ENCODE peak calls at places on chromosomes 12 and 14, in seven cellular contexts. I, Z, G, J, C, Y and X are unnamed samples.

GRCh38 chr14:94322648-94323570 is at the start of gene SERPINA6:
- DNase-seq in I (peak; percentile 64), Z (no peak), G (no peak), J (no peak), C (no peak), Y (no peak), X (peak; percentile 29)

GRCh38 chr14:34629657-34630529 is at the start of gene SNX6:
- DNase-seq in I (peak; percentile 91), Z (peak; percentile 78), G (peak; percentile 91), J (peak; percentile 35), C (peak; percentile 63), Y (peak; percentile 79), X (peak; percentile 99)

GRCh38 chr12:132466241-132467188 is 23.4 kb upstream of the FBRSL1 start:
- DNase-seq in I (no peak), Z (no peak), G (no peak), J (no peak), C (no peak), Y (no peak), X (no peak)

GRCh38 chr12:118773956-118774723 is 207.2 kb upstream of the SRRM4 start:
- DNase-seq in I (no peak), Z (peak; percentile 99), G (peak; percentile 99), J (no peak), C (no peak), Y (no peak), X (peak; percentile 81)

GRCh38 chr14:92254786-92255185 is 68.2 kb upstream of the SLC24A4 start:
- DNase-seq in I (peak; percentile 73), Z (peak; percentile 80), G (peak; percentile 72), J (no peak), C (no peak), Y (no peak), X (no peak)

GRCh38 chr12:69897744-69898143 is 72.7 kb downstream of the MYRFL start:
- DNase-seq in I (peak; percentile 86), Z (peak; percentile 51), G (no peak), J (no peak), C (peak; percentile 71), Y (peak; percentile 64), X (no peak)

GRCh38 chr12:78703820-78704525 is 160.6 kb upstream of the SYT1 start:
- DNase-seq in I (peak; percentile 90), Z (no peak), G (no peak), J (peak; percentile 22), C (no peak), Y (peak; percentile 92), X (no peak)

GRCh38 chr14:34361504-34362011 is 100.5 kb downstream of the SPTSSA start:
- DNase-seq in I (peak; percentile 70), Z (no peak), G (no peak), J (no peak), C (no peak), Y (peak; percentile 74), X (no peak)

DNA sequence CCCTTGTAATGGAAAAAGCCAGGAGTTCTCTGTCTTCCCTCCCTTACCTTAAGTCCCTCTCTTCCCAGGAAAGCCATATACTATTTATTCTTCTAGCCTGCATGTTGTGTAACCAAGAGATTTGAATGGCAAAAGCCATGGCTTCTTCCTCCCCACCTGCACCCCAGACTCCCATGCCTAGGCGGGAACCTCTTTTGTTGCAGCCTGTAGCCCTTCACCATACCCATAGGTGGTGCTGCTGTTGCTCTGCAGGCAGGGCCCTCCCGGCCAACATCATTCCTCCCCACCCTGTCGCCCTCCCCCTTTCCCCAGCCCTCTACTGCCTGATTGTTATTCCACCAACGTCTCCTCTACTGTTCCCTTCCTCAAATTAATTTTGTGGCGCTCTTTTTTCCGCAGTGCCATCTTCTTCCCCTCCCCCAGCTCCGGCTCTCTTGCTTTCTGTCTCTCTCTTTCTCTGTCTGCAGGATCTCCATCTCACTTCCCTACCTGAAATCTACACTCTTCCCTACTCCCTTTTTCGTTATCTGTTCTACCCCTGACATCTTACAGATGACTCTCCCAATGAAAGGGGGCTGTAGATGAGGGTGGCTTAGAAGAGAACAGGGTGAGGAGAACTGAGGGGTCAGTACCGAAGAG is 13.8 kb downstream of the NGDN start:
- DNase-seq in I (peak; percentile 43), Z (peak; percentile 93), G (peak; percentile 87), J (no peak), C (no peak), Y (peak; percentile 15), X (peak; percentile 81)
- TF ChIP-seq EZH2phosphoT487 in I (no peak), Z (no peak), G (no peak), J (no peak), C (no peak), Y (no peak), X (no peak)

GRCh38 chr12:48005750-48006021 is 1.4 kb upstream of the COL2A1 start:
- DNase-seq in I (no peak), Z (no peak), G (no peak), J (no peak), C (no peak), Y (no peak), X (no peak)

GRCh38 chr12:48003226-48004038 is 844 bp downstream of the COL2A1 start:
- DNase-seq in I (peak; percentile 12), Z (peak; percentile 64), G (peak; percentile 72), J (no peak), C (no peak), Y (peak; percentile 4), X (no peak)

GRCh38 chr12:48007206-48007605 is 2.9 kb upstream of the COL2A1 start:
- DNase-seq in I (no peak), Z (no peak), G (no peak), J (no peak), C (no peak), Y (no peak), X (no peak)

GRCh38 chr12:48004039-48004940 is at the start of gene COL2A1:
- DNase-seq in I (peak; percentile 60), Z (peak; percentile 81), G (peak; percentile 92), J (no peak), C (no peak), Y (peak; percentile 27), X (peak; percentile 75)

GRCh38 chr12:48004941-48005749 is 869 bp upstream of the COL2A1 start:
- DNase-seq in I (no peak), Z (peak; percentile 70), G (peak; percentile 65), J (no peak), C (no peak), Y (no peak), X (no peak)
- TF ChIP-seq EZH2phosphoT487 in I (no peak), Z (peak; percentile 19), G (peak; percentile 12), J (no peak), C (no peak), Y (no peak), X (no peak)

DNA sequence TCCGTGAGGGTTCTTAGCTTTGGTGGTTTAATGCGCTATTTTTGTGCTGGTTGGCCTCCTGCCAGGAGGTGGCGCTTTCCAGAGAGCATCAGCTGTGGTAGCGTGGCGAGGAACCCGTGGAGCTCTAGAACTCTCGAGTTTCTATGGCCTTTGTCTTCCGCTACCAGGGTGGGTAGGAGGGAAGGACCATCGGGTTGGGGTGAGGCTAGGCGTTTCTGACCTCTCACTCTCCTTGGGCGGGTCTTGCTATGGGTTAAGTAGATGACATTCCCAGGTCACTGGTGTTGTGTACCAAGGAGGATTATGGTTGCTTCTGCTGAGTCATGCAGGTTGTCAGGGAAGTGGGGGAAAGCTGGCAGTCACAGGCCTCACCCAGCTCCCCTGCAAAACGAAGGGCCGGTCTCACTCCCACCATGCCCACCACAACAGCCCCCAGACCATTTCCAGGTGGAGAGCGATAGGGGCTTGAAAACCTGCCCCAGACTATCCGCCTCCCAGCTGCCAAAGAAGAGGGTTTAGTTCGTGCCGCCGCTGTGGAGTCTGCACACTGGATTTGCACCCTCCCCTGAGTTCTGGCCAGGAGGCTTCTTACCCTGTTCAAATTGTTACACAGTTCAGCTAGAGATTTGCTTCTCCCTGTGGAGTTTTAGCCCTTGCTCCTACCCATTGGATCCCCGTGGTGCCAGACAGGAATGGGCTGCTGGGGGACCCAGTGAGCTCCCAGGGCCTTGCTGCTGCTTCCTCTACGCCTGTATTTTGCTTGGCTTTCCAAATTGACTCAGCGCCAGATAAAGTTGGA is 21.9 kb downstream of the RNFT2 start:
- DNase-seq in I (no peak), Z (peak; percentile 80), G (no peak), J (peak; percentile 53), C (no peak), Y (no peak), X (no peak)
- TF ChIP-seq EZH2phosphoT487 in I (no peak), Z (no peak), G (no peak), J (no peak), C (no peak), Y (no peak), X (no peak)

GRCh38 chr14:64704743-64705405 is 650 bp downstream of the PLEKHG3 start:
- DNase-seq in I (peak; percentile 55), Z (no peak), G (peak; percentile 47), J (no peak), C (no peak), Y (no peak), X (peak; percentile 79)
- TF ChIP-seq EZH2phosphoT487 in I (no peak), Z (no peak), G (no peak), J (no peak), C (no peak), Y (no peak), X (no peak)

GRCh38 chr12:24815087-24815423 is 133.8 kb downstream of the BCAT1 start:
- DNase-seq in I (no peak), Z (no peak), G (no peak), J (no peak), C (no peak), Y (no peak), X (no peak)
- TF ChIP-seq EZH2phosphoT487 in I (no peak), Z (no peak), G (no peak), J (no peak), C (no peak), Y (no peak), X (no peak)

DNA sequence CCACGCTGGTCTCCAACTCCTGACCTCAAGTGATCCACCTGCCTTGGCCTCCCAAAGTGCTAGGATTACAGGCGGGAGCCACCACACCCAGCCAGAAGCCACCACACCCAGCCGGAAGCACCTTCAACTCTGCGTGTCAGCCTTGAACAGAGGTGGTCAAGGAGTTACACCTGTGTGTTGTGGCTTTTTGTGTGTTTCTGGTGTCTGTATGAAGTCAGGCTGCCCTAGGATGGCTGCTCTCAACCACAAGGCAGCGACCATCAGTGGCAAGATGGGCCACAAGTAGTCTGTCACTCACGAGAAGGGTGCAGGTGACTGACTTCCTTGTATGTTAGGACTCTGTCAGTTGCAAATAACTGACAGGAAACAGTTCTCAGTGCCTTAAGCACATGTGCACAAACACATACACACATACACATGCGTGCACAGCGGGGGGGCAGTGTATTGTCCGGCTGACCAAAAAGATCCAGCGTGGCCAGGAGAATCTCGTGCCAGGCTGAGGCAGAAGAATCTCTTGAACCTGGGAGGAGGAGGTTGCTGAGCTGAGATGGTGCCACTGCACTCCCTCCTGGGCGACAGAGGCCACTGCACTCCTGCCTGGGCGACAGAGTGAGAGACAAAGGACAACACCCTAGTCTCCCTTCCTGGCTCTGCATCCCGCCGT is 13.5 kb downstream of the P2RX4 start:
- DNase-seq in I (no peak), Z (no peak), G (no peak), J (no peak), C (no peak), Y (no peak), X (peak; percentile 58)
- TF ChIP-seq EZH2phosphoT487 in I (no peak), Z (no peak), G (no peak), J (no peak), C (no peak), Y (no peak), X (no peak)

GRCh38 chr12:110109037-110109836 is 14.9 kb upstream of the IFT81 start:
- DNase-seq in I (peak; percentile 99), Z (peak; percentile 49), G (peak; percentile 26), J (no peak), C (no peak), Y (peak; percentile 96), X (peak; percentile 34)
- TF ChIP-seq EZH2phosphoT487 in I (no peak), Z (no peak), G (no peak), J (no peak), C (no peak), Y (no peak), X (no peak)